ENCODE peak calls at places on chromosomes 6 and 20, in nine cellular contexts. One of them, this sample, is unnamed.

GRCh38 chr6:52820198-52820597 is 16.6 kb upstream of the GSTA1 start:
- DNase-seq in fibroblast of mammary gland: peak
- DNase-seq in transverse colon: no peak
- DNase-seq in AG04450: no peak
- DNase-seq in HepG2: no peak
- DNase-seq in GM23338: no peak
- DNase-seq in upper lobe of right lung: no peak
- DNase-seq in SK-N-SH: no peak
- DNase-seq in CD8-positive, alpha-beta T cell: no peak
- DNase-seq in this sample: no peak

GRCh38 chr20:11553603-11554002 is 364.1 kb upstream of the BTBD3 start:
- DNase-seq in fibroblast of mammary gland: peak
- DNase-seq in transverse colon: no peak
- DNase-seq in AG04450: no peak
- DNase-seq in HepG2: peak
- DNase-seq in GM23338: no peak
- DNase-seq in upper lobe of right lung: no peak
- DNase-seq in SK-N-SH: no peak
- DNase-seq in CD8-positive, alpha-beta T cell: no peak
- DNase-seq in this sample: no peak

GRCh38 chr6:143397229-143398222 is 53.0 kb downstream of the ADAT2 start:
- DNase-seq in fibroblast of mammary gland: peak
- DNase-seq in transverse colon: peak
- DNase-seq in AG04450: peak
- DNase-seq in HepG2: peak
- DNase-seq in GM23338: peak
- DNase-seq in upper lobe of right lung: peak
- DNase-seq in SK-N-SH: no peak
- DNase-seq in CD8-positive, alpha-beta T cell: peak
- DNase-seq in this sample: peak

GRCh38 chr20:16243470-16243869 is 329.8 kb downstream of the KIF16B start:
- DNase-seq in fibroblast of mammary gland: no peak
- DNase-seq in transverse colon: no peak
- DNase-seq in AG04450: no peak
- DNase-seq in HepG2: peak
- DNase-seq in GM23338: no peak
- DNase-seq in upper lobe of right lung: no peak
- DNase-seq in SK-N-SH: peak
- DNase-seq in CD8-positive, alpha-beta T cell: no peak
- DNase-seq in this sample: no peak

GRCh38 chr6:41605649-41606048 is 32.6 kb upstream of the MDFI start:
- DNase-seq in fibroblast of mammary gland: no peak
- DNase-seq in transverse colon: no peak
- DNase-seq in AG04450: no peak
- DNase-seq in HepG2: no peak
- DNase-seq in GM23338: no peak
- DNase-seq in upper lobe of right lung: no peak
- DNase-seq in SK-N-SH: no peak
- DNase-seq in CD8-positive, alpha-beta T cell: no peak
- DNase-seq in this sample: no peak

GRCh38 chr6:43436577-43437282 is 9.4 kb downstream of the ABCC10 start:
- DNase-seq in fibroblast of mammary gland: peak
- DNase-seq in transverse colon: no peak
- DNase-seq in AG04450: peak
- DNase-seq in HepG2: peak
- DNase-seq in GM23338: no peak
- DNase-seq in upper lobe of right lung: no peak
- DNase-seq in SK-N-SH: no peak
- DNase-seq in CD8-positive, alpha-beta T cell: no peak
- DNase-seq in this sample: no peak

GRCh38 chr6:110532401-110532800 is 56.0 kb upstream of the SLC22A16 start:
- DNase-seq in fibroblast of mammary gland: no peak
- DNase-seq in transverse colon: no peak
- DNase-seq in AG04450: no peak
- DNase-seq in HepG2: no peak
- DNase-seq in GM23338: no peak
- DNase-seq in upper lobe of right lung: no peak
- DNase-seq in SK-N-SH: no peak
- DNase-seq in CD8-positive, alpha-beta T cell: no peak
- DNase-seq in this sample: no peak

GRCh38 chr6:163651910-163652309 is 237.4 kb downstream of the QKI start:
- DNase-seq in fibroblast of mammary gland: peak
- DNase-seq in transverse colon: no peak
- DNase-seq in AG04450: no peak
- DNase-seq in HepG2: no peak
- DNase-seq in GM23338: no peak
- DNase-seq in upper lobe of right lung: no peak
- DNase-seq in SK-N-SH: no peak
- DNase-seq in CD8-positive, alpha-beta T cell: no peak
- DNase-seq in this sample: no peak

GRCh38 chr6:107633680-107634141 is 143.8 kb downstream of the SOBP start:
- DNase-seq in fibroblast of mammary gland: no peak
- DNase-seq in transverse colon: no peak
- DNase-seq in AG04450: no peak
- DNase-seq in HepG2: no peak
- DNase-seq in GM23338: peak
- DNase-seq in upper lobe of right lung: no peak
- DNase-seq in SK-N-SH: no peak
- DNase-seq in CD8-positive, alpha-beta T cell: no peak
- DNase-seq in this sample: no peak

GRCh38 chr6:19983374-19983773 is 146.2 kb downstream of the ID4 start:
- DNase-seq in fibroblast of mammary gland: no peak
- DNase-seq in transverse colon: no peak
- DNase-seq in AG04450: no peak
- DNase-seq in HepG2: no peak
- DNase-seq in GM23338: peak
- DNase-seq in upper lobe of right lung: no peak
- DNase-seq in SK-N-SH: no peak
- DNase-seq in CD8-positive, alpha-beta T cell: no peak
- DNase-seq in this sample: no peak
- TF ChIP-seq CTCF in fibroblast of mammary gland: no peak
- TF ChIP-seq CTCF in transverse colon: no peak
- TF ChIP-seq CTCF in AG04450: no peak
- TF ChIP-seq CTCF in HepG2: no peak
- TF ChIP-seq CTCF in GM23338: no peak
- TF ChIP-seq CTCF in upper lobe of right lung: no peak
- TF ChIP-seq CTCF in SK-N-SH: no peak
- TF ChIP-seq CTCF in CD8-positive, alpha-beta T cell: no peak
- TF ChIP-seq CTCF in this sample: no peak

GRCh38 chr6:122753688-122754056 is 25.8 kb upstream of the FABP7 start:
- DNase-seq in fibroblast of mammary gland: peak
- DNase-seq in transverse colon: no peak
- DNase-seq in AG04450: no peak
- DNase-seq in HepG2: no peak
- DNase-seq in GM23338: no peak
- DNase-seq in upper lobe of right lung: no peak
- DNase-seq in SK-N-SH: no peak
- DNase-seq in CD8-positive, alpha-beta T cell: no peak
- DNase-seq in this sample: no peak
- H3K4me3 ChIP-seq in fibroblast of mammary gland: no peak
- H3K4me3 ChIP-seq in transverse colon: no peak
- H3K4me3 ChIP-seq in AG04450: no peak
- H3K4me3 ChIP-seq in HepG2: no peak
- H3K4me3 ChIP-seq in GM23338: no peak
- H3K4me3 ChIP-seq in upper lobe of right lung: peak
- H3K4me3 ChIP-seq in SK-N-SH: peak
- H3K4me3 ChIP-seq in CD8-positive, alpha-beta T cell: no peak
- H3K4me3 ChIP-seq in this sample: no peak

GRCh38 chr6:160348552-160349441 is 619 bp downstream of the SLC22A3 start:
- DNase-seq in fibroblast of mammary gland: no peak
- DNase-seq in transverse colon: peak
- DNase-seq in AG04450: no peak
- DNase-seq in HepG2: peak
- DNase-seq in GM23338: peak
- DNase-seq in upper lobe of right lung: peak
- DNase-seq in SK-N-SH: peak
- DNase-seq in CD8-positive, alpha-beta T cell: no peak
- DNase-seq in this sample: no peak
- TF ChIP-seq CTCF in fibroblast of mammary gland: no peak
- TF ChIP-seq CTCF in transverse colon: peak
- TF ChIP-seq CTCF in AG04450: no peak
- TF ChIP-seq CTCF in HepG2: peak
- TF ChIP-seq CTCF in GM23338: no peak
- TF ChIP-seq CTCF in upper lobe of right lung: no peak
- TF ChIP-seq CTCF in SK-N-SH: no peak
- TF ChIP-seq CTCF in CD8-positive, alpha-beta T cell: no peak
- TF ChIP-seq CTCF in this sample: peak

GRCh38 chr20:17972121-17972520 is 3.3 kb downstream of the MGME1 start:
- DNase-seq in fibroblast of mammary gland: no peak
- DNase-seq in transverse colon: no peak
- DNase-seq in AG04450: no peak
- DNase-seq in HepG2: no peak
- DNase-seq in GM23338: no peak
- DNase-seq in upper lobe of right lung: no peak
- DNase-seq in SK-N-SH: no peak
- DNase-seq in CD8-positive, alpha-beta T cell: no peak
- DNase-seq in this sample: no peak
- H3K4me3 ChIP-seq in fibroblast of mammary gland: peak
- H3K4me3 ChIP-seq in transverse colon: no peak
- H3K4me3 ChIP-seq in AG04450: peak
- H3K4me3 ChIP-seq in HepG2: peak
- H3K4me3 ChIP-seq in GM23338: peak
- H3K4me3 ChIP-seq in upper lobe of right lung: no peak
- H3K4me3 ChIP-seq in SK-N-SH: peak
- H3K4me3 ChIP-seq in CD8-positive, alpha-beta T cell: no peak
- H3K4me3 ChIP-seq in this sample: peak

DNA sequence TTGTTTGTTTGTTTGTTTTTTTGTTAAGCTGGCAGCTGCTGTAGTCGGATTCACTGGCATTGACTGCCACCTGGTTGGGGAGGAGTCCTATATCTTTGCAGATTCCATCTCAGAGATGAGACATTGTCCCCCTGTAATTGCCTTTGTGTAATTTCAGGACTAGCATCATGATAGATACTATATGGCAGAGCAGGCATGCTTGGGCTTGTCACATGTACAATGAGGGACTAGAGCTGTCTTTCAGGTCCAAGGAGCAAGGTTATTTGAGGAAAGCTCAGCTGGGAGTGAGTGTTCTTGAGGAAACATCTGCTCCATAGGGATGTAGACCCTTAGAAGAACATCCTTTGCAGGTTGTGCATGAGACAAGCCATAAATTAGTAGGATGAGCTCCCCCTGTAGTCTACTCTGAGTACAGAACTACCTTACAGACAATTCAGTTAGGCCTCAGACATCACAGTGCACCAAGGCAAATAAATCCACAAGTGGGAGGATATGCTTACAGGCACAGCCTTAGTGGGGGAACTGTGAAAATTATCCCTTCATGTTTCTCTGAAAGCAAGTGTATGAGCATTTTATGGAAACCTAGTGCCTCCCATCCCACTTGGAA is 62.1 kb downstream of the BMP2 start:
- DNase-seq in fibroblast of mammary gland: peak
- DNase-seq in transverse colon: no peak
- DNase-seq in AG04450: no peak
- DNase-seq in HepG2: peak
- DNase-seq in GM23338: peak
- DNase-seq in upper lobe of right lung: no peak
- DNase-seq in SK-N-SH: no peak
- DNase-seq in CD8-positive, alpha-beta T cell: no peak
- DNase-seq in this sample: no peak
- TF ChIP-seq CTCF in fibroblast of mammary gland: no peak
- TF ChIP-seq CTCF in transverse colon: no peak
- TF ChIP-seq CTCF in AG04450: peak
- TF ChIP-seq CTCF in HepG2: peak
- TF ChIP-seq CTCF in GM23338: peak
- TF ChIP-seq CTCF in upper lobe of right lung: no peak
- TF ChIP-seq CTCF in SK-N-SH: peak
- TF ChIP-seq CTCF in CD8-positive, alpha-beta T cell: no peak
- TF ChIP-seq CTCF in this sample: no peak

DNA sequence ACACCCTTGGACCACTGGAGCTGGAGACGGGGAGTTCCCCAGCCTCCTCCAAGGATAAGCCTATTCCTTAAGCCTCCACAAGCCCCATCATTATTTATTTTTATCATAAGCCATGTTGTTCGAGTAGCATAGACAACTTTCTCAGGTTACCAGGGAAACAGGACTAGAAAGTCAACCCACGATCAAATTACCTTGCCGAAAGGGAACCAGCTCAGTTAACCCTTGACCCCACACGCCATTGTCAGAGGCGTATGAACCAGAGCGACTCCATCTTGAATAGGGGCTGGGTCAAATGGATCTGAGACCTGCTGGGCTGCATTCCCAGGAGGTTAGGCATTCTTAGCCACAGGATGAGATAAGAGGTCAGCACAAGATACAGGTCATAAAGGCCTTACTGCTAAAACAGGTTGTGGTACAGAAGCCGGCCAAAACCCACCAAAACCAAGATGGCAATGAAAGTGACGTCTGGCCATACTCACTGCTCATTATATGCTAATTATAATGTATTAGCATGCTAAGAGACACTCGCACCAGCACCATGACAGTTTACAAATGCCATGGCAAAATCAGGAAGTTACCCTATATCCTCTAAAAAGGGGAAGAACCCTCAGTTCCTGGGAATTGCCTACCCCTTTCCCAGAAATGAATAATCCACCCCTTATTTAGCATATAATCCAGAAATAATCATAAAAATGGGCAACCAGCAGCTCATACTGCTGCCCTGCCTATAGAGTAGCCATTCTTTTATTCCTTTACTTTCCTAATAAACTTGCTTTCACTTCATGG is 22.4 kb downstream of the SYNJ2 start:
- DNase-seq in fibroblast of mammary gland: no peak
- DNase-seq in transverse colon: no peak
- DNase-seq in AG04450: no peak
- DNase-seq in HepG2: no peak
- DNase-seq in GM23338: no peak
- DNase-seq in upper lobe of right lung: no peak
- DNase-seq in SK-N-SH: no peak
- DNase-seq in CD8-positive, alpha-beta T cell: no peak
- DNase-seq in this sample: no peak
- H3K4me3 ChIP-seq in fibroblast of mammary gland: no peak
- H3K4me3 ChIP-seq in transverse colon: no peak
- H3K4me3 ChIP-seq in AG04450: no peak
- H3K4me3 ChIP-seq in HepG2: no peak
- H3K4me3 ChIP-seq in GM23338: no peak
- H3K4me3 ChIP-seq in upper lobe of right lung: no peak
- H3K4me3 ChIP-seq in SK-N-SH: no peak
- H3K4me3 ChIP-seq in CD8-positive, alpha-beta T cell: no peak
- H3K4me3 ChIP-seq in this sample: no peak

DNA sequence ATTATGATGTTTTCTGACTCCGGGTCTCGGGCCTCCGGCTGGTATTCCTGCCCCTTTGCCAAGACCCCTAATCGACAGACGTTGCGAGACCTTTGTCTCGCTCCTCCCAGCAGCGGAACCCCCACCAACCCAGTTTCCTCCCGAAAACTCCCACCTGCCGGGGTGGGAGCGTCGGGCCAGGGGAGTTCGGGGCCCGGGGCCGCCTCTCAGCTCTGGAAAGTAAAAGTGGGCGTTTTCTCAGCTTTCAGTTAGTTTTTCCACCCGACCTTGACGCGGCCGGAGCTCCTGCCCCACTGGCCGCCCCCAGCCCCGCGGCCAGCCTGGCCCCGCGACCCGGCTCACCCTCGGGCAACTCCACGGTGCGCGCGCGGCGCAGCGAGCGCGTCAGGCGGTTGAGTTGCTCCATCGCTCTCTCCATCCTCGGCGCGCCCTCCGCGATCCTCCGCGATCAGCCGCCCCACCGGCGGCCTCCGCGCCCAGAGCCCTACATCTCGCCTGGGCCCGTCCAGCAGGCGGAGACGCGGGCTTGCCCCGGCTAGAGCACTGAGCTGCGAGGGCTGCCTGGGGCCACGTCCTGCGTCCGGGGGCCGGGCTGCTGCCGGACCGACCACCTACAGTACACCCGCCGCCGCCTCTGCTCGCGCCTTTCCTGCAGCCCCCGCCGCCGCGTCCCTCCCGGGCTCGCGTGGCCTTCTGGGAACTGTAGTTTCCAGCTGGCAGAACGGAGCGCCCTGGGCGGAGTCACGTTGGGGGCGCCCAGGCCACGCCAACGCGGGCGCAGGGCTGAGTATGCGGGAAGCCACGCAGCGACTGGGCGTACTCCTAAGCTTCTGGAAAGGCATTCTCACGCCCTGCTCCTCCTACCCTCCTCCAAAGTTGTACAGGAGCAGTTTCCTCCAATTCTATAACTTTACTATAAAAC is at the start of gene HACE1:
- DNase-seq in fibroblast of mammary gland: peak
- DNase-seq in transverse colon: peak
- DNase-seq in AG04450: peak
- DNase-seq in HepG2: peak
- DNase-seq in GM23338: peak
- DNase-seq in upper lobe of right lung: peak
- DNase-seq in SK-N-SH: peak
- DNase-seq in CD8-positive, alpha-beta T cell: peak
- DNase-seq in this sample: peak
- TF ChIP-seq CTCF in fibroblast of mammary gland: no peak
- TF ChIP-seq CTCF in transverse colon: peak
- TF ChIP-seq CTCF in AG04450: peak
- TF ChIP-seq CTCF in HepG2: peak
- TF ChIP-seq CTCF in GM23338: peak
- TF ChIP-seq CTCF in upper lobe of right lung: peak
- TF ChIP-seq CTCF in SK-N-SH: peak
- TF ChIP-seq CTCF in CD8-positive, alpha-beta T cell: no peak
- TF ChIP-seq CTCF in this sample: no peak